ENCODE peak calls at places on chromosomes 4 and X, in four cellular contexts. W, P, Z and J are unnamed samples.

GRCh38 chr4:105679186-105679585 is 29.3 kb downstream of the INTS12 start:
- DNase-seq in W (no peak), P (no peak), Z (no peak), J (no peak)

GRCh38 chr4:184097240-184097619 is 120.4 kb downstream of the ENPP6 start:
- DNase-seq in W (no peak), P (peak), Z (peak), J (no peak)

GRCh38 chrX:132774312-132774711 is 184.1 kb downstream of the HS6ST2 start:
- DNase-seq in W (no peak), P (no peak), Z (no peak), J (no peak)

GRCh38 chr4:14856076-14856926 is 146.0 kb upstream of the CPEB2 start:
- DNase-seq in W (no peak), P (no peak), Z (peak), J (no peak)

GRCh38 chrX:101287402-101287801 is 3.7 kb downstream of the TAF7L start:
- DNase-seq in W (peak), P (no peak), Z (no peak), J (peak)

GRCh38 chr4:90786602-90787001 is 659.4 kb downstream of the CCSER1 start:
- DNase-seq in W (peak), P (no peak), Z (no peak), J (no peak)

GRCh38 chr4:181677621-181678020 is 565.6 kb upstream of the TENM3 start:
- DNase-seq in W (no peak), P (no peak), Z (no peak), J (no peak)

GRCh38 chr4:31294655-31295054 is 574.5 kb downstream of the PCDH7 start:
- DNase-seq in W (peak), P (no peak), Z (no peak), J (no peak)

GRCh38 chr4:6137027-6137746 is 63.2 kb downstream of the JAKMIP1 start:
- DNase-seq in W (no peak), P (peak), Z (no peak), J (no peak)

GRCh38 chrX:150314186-150314585 is 48.9 kb upstream of the MAMLD1 start:
- DNase-seq in W (no peak), P (no peak), Z (no peak), J (no peak)

GRCh38 chr4:79042079-79042674 is 102.9 kb upstream of the PAQR3 start:
- DNase-seq in W (peak), P (no peak), Z (no peak), J (peak)

GRCh38 chr4:128974203-128974602 is 119.1 kb downstream of the SCLT1 start:
- DNase-seq in W (peak), P (no peak), Z (no peak), J (no peak)

GRCh38 chr4:105343523-105343931 is 130.3 kb downstream of the PPA2 start:
- DNase-seq in W (peak), P (no peak), Z (no peak), J (no peak)

GRCh38 chrX:48683411-48683982 is at the start of gene WAS:
- DNase-seq in W (no peak), P (peak), Z (no peak), J (no peak)

GRCh38 chr4:2936773-2937145 is 26.4 kb downstream of the NOP14 start:
- DNase-seq in W (no peak), P (peak), Z (peak), J (no peak)
- TF ChIP-seq POLR2AphosphoS5 in W (no peak), P (no peak), Z (no peak), J (no peak)

DNA sequence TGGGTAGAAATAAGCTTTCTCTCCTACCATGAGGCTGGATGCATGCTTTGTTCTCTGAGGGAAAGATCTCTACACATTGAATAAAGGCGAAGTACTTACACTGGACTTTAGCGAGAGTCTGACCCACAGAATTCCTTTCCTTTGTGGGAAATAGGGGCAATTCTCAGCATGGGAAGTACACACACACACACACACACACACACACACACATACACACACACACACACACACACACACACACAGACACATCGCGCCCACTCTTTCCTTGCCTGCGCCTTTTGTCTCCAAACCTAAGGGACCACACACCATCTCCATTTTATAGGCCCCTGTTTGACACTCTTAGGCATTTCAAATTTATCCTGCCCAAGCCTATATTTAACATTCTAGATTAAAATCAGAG is 83.8 kb downstream of the LUZP4 start:
- DNase-seq in W (no peak), P (no peak), Z (no peak), J (no peak)
- TF ChIP-seq POLR2AphosphoS5 in W (no peak), P (no peak), Z (no peak), J (no peak)

DNA sequence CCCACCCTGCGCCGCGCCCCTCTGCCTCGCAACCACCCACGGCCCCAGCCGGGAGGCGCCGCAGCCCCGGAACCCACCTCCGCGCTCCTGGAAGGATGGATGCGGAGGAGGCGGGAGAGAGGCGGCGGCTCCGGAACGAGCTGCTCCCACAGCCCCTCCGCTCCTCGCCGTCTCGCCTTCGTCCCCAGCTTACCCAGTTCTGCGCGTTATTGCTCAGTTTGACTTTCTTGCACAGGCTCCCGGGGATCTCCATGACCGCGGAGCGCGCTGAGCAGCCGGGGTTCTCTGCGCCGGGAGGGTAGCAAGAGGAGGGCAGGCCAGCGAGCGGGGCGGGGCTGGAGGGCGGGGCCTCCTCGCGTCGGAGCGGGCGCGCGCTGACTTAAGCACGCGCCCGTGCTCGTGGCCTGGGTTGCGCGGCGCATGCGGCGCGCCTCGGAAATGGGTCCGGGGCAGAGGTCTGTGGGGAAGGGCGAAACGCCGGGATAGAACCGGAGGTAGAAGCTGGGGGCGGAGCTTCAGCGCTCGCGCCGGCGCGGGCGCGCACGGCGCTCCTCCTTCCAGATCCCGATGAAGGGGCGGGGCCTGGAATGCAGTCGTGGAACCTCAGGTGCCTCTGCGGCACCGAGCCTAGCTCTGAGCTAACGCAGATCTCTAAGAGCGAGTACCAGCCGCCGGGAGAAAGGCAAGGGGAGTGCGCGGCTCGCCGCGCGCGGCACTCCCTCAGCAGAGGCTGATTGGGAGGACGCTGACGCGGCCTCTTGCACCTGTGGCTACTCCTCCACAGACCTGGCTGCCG is at the start of gene PAPSS1:
- DNase-seq in W (peak), P (peak), Z (peak), J (peak)
- TF ChIP-seq POLR2AphosphoS5 in W (peak), P (peak), Z (peak), J (peak)

GRCh38 chr4:87532109-87532508 is 2.9 kb upstream of the SPARCL1 start:
- DNase-seq in W (no peak), P (no peak), Z (no peak), J (no peak)
- TF ChIP-seq POLR2AphosphoS5 in W (no peak), P (no peak), Z (no peak), J (no peak)

DNA sequence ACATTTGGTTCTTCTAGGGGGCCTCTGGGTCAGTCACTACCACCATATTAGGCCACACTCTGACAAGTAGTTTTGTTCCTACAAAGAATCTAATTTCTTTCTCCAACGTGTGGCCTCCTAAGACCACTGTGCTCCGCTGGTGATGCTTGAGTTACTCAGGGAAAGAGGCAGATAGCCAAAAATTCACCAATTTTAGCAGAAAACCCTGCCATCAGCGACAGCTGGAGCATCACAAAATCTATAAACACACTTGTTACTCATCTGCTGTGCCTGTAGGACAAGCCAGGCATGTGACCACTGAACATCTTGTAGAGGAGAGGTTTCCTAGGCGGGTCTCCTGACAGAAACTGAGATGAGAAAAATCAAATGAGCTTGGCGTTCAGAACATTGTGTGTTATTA is 105.4 kb downstream of the SYNPO2 start:
- DNase-seq in W (no peak), P (no peak), Z (no peak), J (no peak)
- TF ChIP-seq POLR2AphosphoS5 in W (no peak), P (no peak), Z (no peak), J (no peak)

GRCh38 chr4:134200811-134201215 is 776 bp downstream of the PABPC4L start:
- DNase-seq in W (no peak), P (peak), Z (no peak), J (no peak)

GRCh38 chr4:134202136-134202535 is 547 bp upstream of the PABPC4L start:
- DNase-seq in W (no peak), P (no peak), Z (no peak), J (no peak)

GRCh38 chr4:134201216-134202098 is at the start of gene PABPC4L:
- DNase-seq in W (no peak), P (peak), Z (no peak), J (no peak)

DNA sequence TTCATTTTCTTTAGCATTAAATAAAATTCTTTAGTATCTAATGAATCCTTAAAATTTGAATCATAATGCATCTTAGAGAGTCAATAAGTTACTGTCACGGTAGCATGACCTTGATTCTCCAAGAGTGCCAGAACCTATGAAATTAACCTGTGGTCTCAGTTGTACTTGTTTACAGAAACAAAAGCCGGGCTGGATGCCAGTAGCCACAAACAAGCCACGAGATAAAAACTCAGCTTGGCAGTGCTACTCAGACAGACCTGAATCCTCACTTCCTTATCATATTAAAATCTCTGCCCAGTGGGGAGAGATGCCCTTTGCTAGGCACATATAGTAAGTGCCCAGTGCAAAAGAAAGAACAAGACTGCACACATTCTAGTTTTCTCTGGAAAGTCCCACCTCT is 968 bp upstream of the PABPC4L start:
- DNase-seq in W (no peak), P (peak), Z (no peak), J (no peak)
- TF ChIP-seq POLR2AphosphoS5 in W (no peak), P (no peak), Z (no peak), J (no peak)

GRCh38 chr4:138090145-138090917 is 151.8 kb downstream of the SLC7A11 start:
- DNase-seq in W (peak), P (no peak), Z (peak), J (peak)

GRCh38 chr4:138085956-138086355 is 156.2 kb downstream of the SLC7A11 start:
- DNase-seq in W (no peak), P (no peak), Z (no peak), J (no peak)

GRCh38 chr4:138088449-138089208 is 153.5 kb downstream of the SLC7A11 start:
- DNase-seq in W (no peak), P (peak), Z (no peak), J (no peak)

GRCh38 chr4:138087181-138087714 is 154.9 kb downstream of the SLC7A11 start:
- DNase-seq in W (no peak), P (no peak), Z (no peak), J (no peak)

GRCh38 chr4:138086471-138086870 is 155.7 kb downstream of the SLC7A11 start:
- DNase-seq in W (no peak), P (no peak), Z (no peak), J (no peak)
- TF ChIP-seq POLR2AphosphoS5 in W (no peak), P (no peak), Z (no peak), J (no peak)

DNA sequence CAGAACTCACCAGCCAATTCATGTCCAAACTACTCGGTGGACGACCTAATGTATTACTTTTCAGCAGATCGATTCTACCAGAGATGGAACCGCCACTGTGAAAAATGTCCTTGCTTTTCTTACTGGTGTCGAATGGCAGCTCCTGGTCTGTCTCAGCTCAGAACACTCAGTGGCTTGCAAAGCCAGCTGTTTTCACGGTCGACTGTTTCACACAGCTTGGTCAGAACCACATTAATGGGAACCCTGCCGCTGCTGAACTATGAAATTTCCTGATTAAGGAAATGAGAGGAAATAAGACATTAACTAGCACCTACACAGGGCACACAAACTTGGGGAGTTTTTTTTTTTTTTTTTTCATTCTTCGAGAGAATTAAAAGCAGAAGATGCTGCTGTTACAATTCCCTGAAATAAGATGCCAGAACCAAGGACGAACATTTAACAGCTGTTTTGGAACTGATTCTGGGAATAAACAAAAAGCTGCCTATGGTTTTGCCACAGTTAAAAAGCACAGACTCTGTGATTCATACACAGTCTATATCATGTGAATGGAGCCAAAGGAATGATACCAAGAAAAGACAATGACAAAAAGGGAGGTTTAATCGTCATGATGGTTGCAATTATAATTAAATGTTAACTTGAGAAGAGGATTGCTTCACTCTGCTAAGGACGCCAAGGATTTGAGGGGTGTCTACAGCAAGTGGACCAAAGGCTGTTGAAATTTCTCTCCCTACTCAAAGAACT is 31.3 kb downstream of the SUPT20HL2 start:
- DNase-seq in W (no peak), P (no peak), Z (no peak), J (no peak)
- TF ChIP-seq POLR2AphosphoS5 in W (no peak), P (no peak), Z (no peak), J (no peak)

GRCh38 chr4:1714303-1715001 is 2.3 kb upstream of the SLBP start:
- DNase-seq in W (no peak), P (peak), Z (no peak), J (no peak)

GRCh38 chr4:1711906-1712215 is 258 bp downstream of the SLBP start:
- DNase-seq in W (peak), P (no peak), Z (no peak), J (no peak)

GRCh38 chr4:1712216-1713002 is at the start of gene SLBP:
- DNase-seq in W (peak), P (peak), Z (peak), J (peak)

GRCh38 chr4:1711055-1711905 is 839 bp downstream of the SLBP start:
- DNase-seq in W (no peak), P (no peak), Z (no peak), J (no peak)

DNA sequence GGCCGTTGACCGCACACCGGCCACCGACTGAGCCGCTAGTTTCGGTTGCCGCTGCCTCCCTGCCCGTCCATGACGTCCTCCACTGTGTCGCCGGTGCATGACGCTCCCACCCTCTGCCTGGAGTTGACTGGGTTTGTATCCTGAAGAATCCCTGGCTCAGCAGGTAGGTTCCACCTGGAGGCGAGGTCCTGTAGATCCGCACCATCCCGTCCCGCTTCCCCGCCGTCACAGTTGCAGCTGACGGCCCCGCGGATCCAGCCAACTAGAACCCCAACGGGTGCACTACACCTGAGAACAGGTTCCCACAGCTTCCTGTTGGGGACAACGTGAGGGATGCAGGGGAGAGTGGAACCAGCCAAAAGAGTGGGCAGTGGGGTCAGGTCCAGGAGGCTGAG is 881 bp upstream of the SLBP start:
- DNase-seq in W (no peak), P (no peak), Z (no peak), J (no peak)
- TF ChIP-seq POLR2AphosphoS5 in W (no peak), P (no peak), Z (no peak), J (no peak)

GRCh38 chr4:169179609-169180526 is 90.9 kb downstream of the SH3RF1 start:
- DNase-seq in W (no peak), P (no peak), Z (no peak), J (no peak)
- TF ChIP-seq POLR2AphosphoS5 in W (no peak), P (no peak), Z (no peak), J (no peak)